ENCODE peak calls at places on chromosomes 7 and 10, in six cellular contexts. L is NCI-H460; P is stimulated activated CD8-positive, alpha-beta memory T cell treated with anti-CD3 and anti-CD28 coated beads, Interleukin-7, amount 100 ng/mL, for 1 hour; E is AML-193; J is activated effector memory CD4-positive, alpha-beta T cell treated with anti-CD3 and anti-CD28 coated beads, Interleukin-2, amount 50 U/mL, for 16 hours; F is heart right ventricle. B is an unnamed sample.

GRCh38 chr7:1024876-1025746 is 19.2 kb upstream of the GPR146 start:
- DNase-seq in L (no peak), P (no peak), E (no peak), J (no peak), F (no peak), B (no peak)

GRCh38 chr10:119233821-119234220 is 26.4 kb downstream of the GRK5 start:
- DNase-seq in L (no peak), P (no peak), E (no peak), J (no peak), F (no peak), B (no peak)

GRCh38 chr7:134701272-134701671 is 54.6 kb downstream of the BPGM start:
- DNase-seq in L (peak), P (no peak), E (no peak), J (no peak), F (no peak), B (no peak)

GRCh38 chr7:33757563-33758165 is 147.7 kb upstream of the BMPER start:
- DNase-seq in L (peak), P (no peak), E (peak), J (no peak), F (no peak), B (no peak)

GRCh38 chr7:741850-742249 is 14.8 kb upstream of the PRKAR1B start:
- DNase-seq in L (no peak), P (no peak), E (no peak), J (peak), F (no peak), B (no peak)

GRCh38 chr10:68463365-68464093 is 8.2 kb downstream of the DNA2 start:
- DNase-seq in L (no peak), P (no peak), E (no peak), J (no peak), F (no peak), B (no peak)

GRCh38 chr10:6339891-6340290 is 137.2 kb downstream of the PFKFB3 start:
- DNase-seq in L (no peak), P (no peak), E (no peak), J (no peak), F (no peak), B (no peak)

GRCh38 chr10:113430634-113431033 is 122.2 kb upstream of the HABP2 start:
- DNase-seq in L (no peak), P (no peak), E (no peak), J (no peak), F (no peak), B (no peak)

GRCh38 chr10:124449170-124450009 is 445 bp downstream of the NKX1-2 start:
- DNase-seq in L (no peak), P (no peak), E (no peak), J (no peak), F (no peak), B (no peak)

GRCh38 chr7:140475747-140476333 is 3.5 kb downstream of the MKRN1 start:
- DNase-seq in L (peak), P (peak), E (peak), J (peak), F (no peak), B (peak)

GRCh38 chr7:142915315-142915714 is 18.2 kb downstream of the TRPV5 start:
- DNase-seq in L (no peak), P (no peak), E (no peak), J (no peak), F (no peak), B (no peak)

GRCh38 chr7:107076781-107077698 is 32.5 kb downstream of the PRKAR2B start:
- DNase-seq in L (no peak), P (no peak), E (no peak), J (no peak), F (no peak), B (no peak)

GRCh38 chr7:2650451-2650850 is 18.7 kb downstream of the TTYH3 start:
- DNase-seq in L (no peak), P (no peak), E (no peak), J (no peak), F (no peak), B (no peak)

GRCh38 chr7:22269963-22270362 is 87.0 kb downstream of the RAPGEF5 start:
- DNase-seq in L (no peak), P (no peak), E (no peak), J (no peak), F (no peak), B (no peak)

GRCh38 chr7:33903770-33904679 is 1.3 kb upstream of the BMPER start:
- DNase-seq in L (peak), P (no peak), E (no peak), J (no peak), F (peak), B (no peak)

GRCh38 chr7:135238112-135238744 is 4.6 kb downstream of the STRA8 start:
- DNase-seq in L (no peak), P (no peak), E (no peak), J (no peak), F (no peak), B (no peak)

GRCh38 chr10:63375006-63375405 is 90.8 kb downstream of the JMJD1C start:
- DNase-seq in L (no peak), P (no peak), E (no peak), J (no peak), F (no peak), B (no peak)

GRCh38 chr10:22183771-22184466 is 33.9 kb downstream of the EBLN1 start:
- DNase-seq in L (no peak), P (no peak), E (no peak), J (no peak), F (no peak), B (no peak)

GRCh38 chr10:48309711-48310226 is 3.3 kb downstream of the MAPK8 start:
- DNase-seq in L (no peak), P (no peak), E (no peak), J (no peak), F (no peak), B (no peak)

GRCh38 chr7:13017325-13017853 is 330.0 kb downstream of the ARL4A start:
- DNase-seq in L (peak), P (no peak), E (no peak), J (no peak), F (no peak), B (no peak)

GRCh38 chr7:46707973-46708372 is 786.9 kb upstream of the IGFBP3 start:
- DNase-seq in L (no peak), P (no peak), E (no peak), J (no peak), F (no peak), B (no peak)

GRCh38 chr10:11560076-11560709 is 51.3 kb downstream of the USP6NL start:
- DNase-seq in L (no peak), P (no peak), E (peak), J (no peak), F (no peak), B (peak)

GRCh38 chr10:338176-339037 is 203.2 kb downstream of the ZMYND11 start:
- DNase-seq in L (no peak), P (no peak), E (no peak), J (no peak), F (no peak), B (no peak)

GRCh38 chr10:1251769-1252168 is 195.6 kb downstream of the WDR37 start:
- DNase-seq in L (no peak), P (no peak), E (no peak), J (no peak), F (no peak), B (no peak)

GRCh38 chr10:12448729-12449391 is 99.5 kb downstream of the CAMK1D start:
- DNase-seq in L (peak), P (peak), E (peak), J (peak), F (no peak), B (peak)

GRCh38 chr10:693506-693905 is 4.0 kb upstream of the DIP2C start:
- DNase-seq in L (no peak), P (no peak), E (no peak), J (no peak), F (no peak), B (no peak)

GRCh38 chr7:67346876-67347275 is 350.2 kb downstream of the TYW1 start:
- DNase-seq in L (no peak), P (no peak), E (no peak), J (no peak), F (no peak), B (no peak)

GRCh38 chr7:1555046-1555812 is 776 bp downstream of the TMEM184A start:
- DNase-seq in L (no peak), P (no peak), E (no peak), J (no peak), F (peak), B (no peak)

GRCh38 chr10:75137533-75138438 is 26.3 kb downstream of the SAMD8 start:
- DNase-seq in L (no peak), P (no peak), E (no peak), J (no peak), F (no peak), B (no peak)

GRCh38 chr7:155209478-155209864 is 88.2 kb upstream of the INSIG1 start:
- DNase-seq in L (no peak), P (no peak), E (no peak), J (peak), F (no peak), B (no peak)

GRCh38 chr10:109174526-109174925 is 748.8 kb downstream of the XPNPEP1 start:
- DNase-seq in L (no peak), P (no peak), E (no peak), J (no peak), F (no peak), B (no peak)

GRCh38 chr10:51389415-51390342 is 309.7 kb downstream of the CSTF2T start:
- DNase-seq in L (peak), P (peak), E (peak), J (peak), F (peak), B (peak)

GRCh38 chr7:155198901-155199845 is 98.5 kb upstream of the INSIG1 start:
- DNase-seq in L (no peak), P (no peak), E (no peak), J (peak), F (no peak), B (no peak)

GRCh38 chr7:150481207-150481920 is 30.9 kb downstream of the GIMAP8 start:
- DNase-seq in L (no peak), P (peak), E (no peak), J (peak), F (no peak), B (no peak)

GRCh38 chr10:6020806-6021205 is 41.4 kb downstream of the IL2RA start:
- DNase-seq in L (no peak), P (no peak), E (no peak), J (no peak), F (no peak), B (no peak)

GRCh38 chr10:78397796-78398195 is 364.1 kb downstream of the RPS24 start:
- DNase-seq in L (no peak), P (no peak), E (no peak), J (no peak), F (no peak), B (no peak)

GRCh38 chr7:116918744-116919143 is 34.6 kb upstream of the ST7 start:
- DNase-seq in L (no peak), P (no peak), E (no peak), J (no peak), F (no peak), B (no peak)

GRCh38 chr10:3027866-3028265 is 39.5 kb upstream of the PFKP start:
- DNase-seq in L (no peak), P (no peak), E (no peak), J (no peak), F (no peak), B (no peak)

GRCh38 chr7:78015574-78016260 is 217.1 kb downstream of the PHTF2 start:
- DNase-seq in L (no peak), P (no peak), E (no peak), J (no peak), F (no peak), B (no peak)